ENCODE peak calls at places on chromosome 12, in six cellular contexts. M, E, V, D, U and Q are unnamed samples.

GRCh38 chr12:22275847-22276246 is 58.7 kb downstream of the ST8SIA1 start:
- DNase-seq in E (no peak), U (peak; percentile 58), D (peak; percentile 94), M (peak; percentile 48), V (no peak), Q (no peak)

GRCh38 chr12:47590771-47591368 is 115.0 kb downstream of the RPAP3 start:
- DNase-seq in D (no peak), V (no peak), M (peak; percentile 42), E (no peak), U (no peak), Q (no peak)

GRCh38 chr12:116384629-116385485 is 107.4 kb upstream of the MED13L start:
- DNase-seq in D (no peak), E (no peak), V (peak; percentile 81), U (no peak), M (no peak), Q (no peak)

GRCh38 chr12:53208435-53208834 is 1.4 kb upstream of the ITGB7 start:
- DNase-seq in U (no peak), V (no peak), E (no peak), D (no peak), M (peak; percentile 68), Q (no peak)

GRCh38 chr12:103807561-103808238 is 33.3 kb downstream of the NT5DC3 start:
- DNase-seq in V (no peak), D (no peak), M (no peak), E (no peak), U (no peak), Q (no peak)

GRCh38 chr12:84502907-84503787 is 409.5 kb downstream of the SLC6A15 start:
- DNase-seq in U (peak; percentile 18), E (no peak), V (peak; percentile 4), M (peak; percentile 77), D (no peak), Q (no peak)

GRCh38 chr12:107458990-107459389 is 226.6 kb upstream of the PWP1 start:
- DNase-seq in M (no peak), U (no peak), E (no peak), V (no peak), D (no peak), Q (no peak)

GRCh38 chr12:20601668-20602280 is 93.4 kb upstream of the SLCO1C1 start:
- DNase-seq in V (no peak), U (no peak), E (no peak), D (no peak), M (no peak), Q (no peak)

GRCh38 chr12:24823808-24824515 is 124.9 kb downstream of the BCAT1 start:
- DNase-seq in U (no peak), E (no peak), V (no peak), M (no peak), D (no peak), Q (no peak)

GRCh38 chr12:67698711-67699603 is 50.4 kb downstream of the DYRK2 start:
- DNase-seq in E (no peak), M (no peak), V (peak; percentile 58), U (no peak), D (no peak), Q (no peak)

GRCh38 chr12:122961551-122962329 is 4.5 kb downstream of the ABCB9 start:
- DNase-seq in M (no peak), U (no peak), D (no peak), V (no peak), E (no peak), Q (no peak)

DNA sequence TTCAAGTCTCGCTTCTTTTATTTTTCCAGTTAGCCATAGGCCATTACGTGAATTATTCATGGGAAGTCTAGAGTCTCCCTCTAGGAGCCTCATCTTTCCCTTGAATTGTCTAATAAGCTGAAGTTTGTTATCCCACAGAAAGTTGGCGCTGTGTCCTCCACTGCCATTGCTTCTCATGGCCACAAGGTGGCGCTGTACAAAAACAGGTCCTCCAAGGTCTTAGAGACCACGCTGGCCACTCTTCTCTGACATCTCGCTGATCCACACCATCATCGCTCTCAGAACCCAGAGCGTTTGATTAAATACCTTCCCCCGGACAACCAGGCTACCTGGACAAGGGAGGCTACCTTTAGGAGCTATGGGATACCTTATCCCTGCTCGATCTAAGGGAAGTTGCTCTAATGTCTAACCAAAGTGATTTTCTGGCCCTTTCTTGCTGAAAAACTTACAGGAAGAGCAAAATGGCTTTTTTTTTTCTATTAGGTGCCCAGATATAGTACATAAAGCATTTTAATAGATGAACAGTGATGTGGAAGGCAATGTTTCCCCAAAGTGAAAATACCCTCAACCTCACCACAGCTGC is 110.0 kb downstream of the CCDC60 start:
- DNase-seq in M (peak; percentile 82), E (no peak), D (no peak), V (peak; percentile 70), U (peak; percentile 30), Q (peak; percentile 39)
- TF ChIP-seq CTCF in M (peak; percentile 97), E (peak; percentile 87), D (peak; percentile 73), V (peak; percentile 94), U (peak; percentile 96), Q (peak; percentile 84)

DNA sequence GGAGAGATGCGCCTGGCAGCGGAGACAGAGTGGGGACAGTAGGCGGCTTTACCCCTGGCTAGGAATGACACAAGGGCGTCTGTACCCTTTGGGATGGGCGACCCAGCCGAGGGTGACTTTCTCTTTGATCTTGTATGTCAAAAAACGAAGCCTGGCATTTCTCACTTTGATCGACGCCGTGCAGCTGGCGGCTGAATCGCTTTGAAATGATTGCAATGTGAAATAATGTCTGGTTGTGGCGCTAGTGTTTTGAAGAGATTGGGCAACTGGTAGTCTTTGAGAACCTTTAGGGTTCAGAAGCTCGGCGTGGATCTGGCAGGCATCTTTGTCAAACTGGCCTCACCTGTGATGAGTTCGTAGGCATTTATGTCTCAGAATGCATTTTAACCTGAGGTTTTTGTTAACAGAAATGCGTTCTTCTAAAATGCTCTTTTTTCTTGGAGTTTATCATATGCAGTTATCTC is 992 bp downstream of the ATF1 start:
- DNase-seq in U (no peak), E (no peak), V (no peak), M (peak; percentile 55), D (peak; percentile 81), Q (peak; percentile 23)
- TF ChIP-seq CTCF in U (no peak), E (no peak), V (no peak), M (no peak), D (no peak), Q (no peak)

GRCh38 chr12:57368349-57369095 is 62.3 kb downstream of the R3HDM2 start:
- DNase-seq in E (no peak), U (no peak), D (no peak), V (no peak), M (no peak), Q (no peak)
- TF ChIP-seq CTCF in E (no peak), U (no peak), D (no peak), V (no peak), M (no peak), Q (no peak)

GRCh38 chr12:112091563-112091962 is 17.0 kb downstream of the NAA25 start:
- DNase-seq in D (no peak), E (no peak), U (no peak), M (no peak), V (no peak), Q (no peak)

GRCh38 chr12:112087851-112088250 is 20.7 kb downstream of the NAA25 start:
- DNase-seq in M (no peak), D (no peak), U (no peak), E (no peak), V (no peak), Q (no peak)

DNA sequence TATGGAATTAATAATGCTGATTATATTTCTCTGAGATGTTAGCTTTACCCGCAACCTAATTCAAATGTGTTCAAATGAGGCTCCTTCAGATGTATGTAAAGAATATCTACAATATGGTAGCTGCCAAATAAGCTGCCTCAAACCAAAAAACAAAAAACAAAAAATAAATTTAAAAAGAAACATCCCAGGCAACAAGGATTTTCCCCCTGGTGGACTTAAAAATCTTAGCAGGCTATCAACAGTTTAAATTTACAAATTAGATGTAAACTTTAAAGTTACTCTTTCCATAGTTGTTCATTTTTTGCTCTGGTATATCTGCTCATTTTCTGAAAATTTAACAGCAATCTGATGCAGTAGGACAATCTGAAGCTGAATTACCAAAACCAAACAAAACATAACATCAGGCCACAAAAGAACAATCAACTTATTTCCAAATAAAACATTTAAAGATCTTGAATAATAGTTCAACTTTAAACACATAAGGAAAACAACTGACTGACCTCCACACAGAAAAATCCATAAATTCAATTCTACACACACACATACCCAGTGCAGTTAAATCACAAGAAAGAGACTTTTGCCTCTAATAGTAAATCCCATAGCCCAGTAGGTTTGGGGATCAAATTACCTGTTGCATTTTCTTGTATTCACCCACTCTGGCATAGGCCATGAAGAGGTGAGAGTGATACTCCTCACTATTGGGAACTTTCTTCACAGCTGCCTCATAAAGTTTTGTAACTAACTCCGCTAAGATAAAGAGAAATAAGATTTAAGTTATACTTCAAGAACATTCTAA is 21.3 kb downstream of the NAA25 start:
- DNase-seq in M (no peak), E (no peak), D (no peak), V (no peak), U (no peak), Q (no peak)
- TF ChIP-seq CTCF in M (no peak), E (no peak), D (no peak), V (no peak), U (no peak), Q (peak; percentile 64)

GRCh38 chr12:118714051-118714460 is 267.3 kb upstream of the SRRM4 start:
- DNase-seq in V (peak; percentile 61), D (no peak), M (peak; percentile 55), U (no peak), E (no peak), Q (no peak)
- TF ChIP-seq CTCF in V (peak; percentile 51), D (no peak), M (peak; percentile 65), U (no peak), E (no peak), Q (peak; percentile 57)

GRCh38 chr12:109346920-109347319 is 780 bp upstream of the MYO1H start:
- DNase-seq in E (no peak), M (no peak), D (no peak), V (no peak), U (no peak), Q (no peak)
- TF ChIP-seq CTCF in E (no peak), M (no peak), D (no peak), V (no peak), U (no peak), Q (no peak)

DNA sequence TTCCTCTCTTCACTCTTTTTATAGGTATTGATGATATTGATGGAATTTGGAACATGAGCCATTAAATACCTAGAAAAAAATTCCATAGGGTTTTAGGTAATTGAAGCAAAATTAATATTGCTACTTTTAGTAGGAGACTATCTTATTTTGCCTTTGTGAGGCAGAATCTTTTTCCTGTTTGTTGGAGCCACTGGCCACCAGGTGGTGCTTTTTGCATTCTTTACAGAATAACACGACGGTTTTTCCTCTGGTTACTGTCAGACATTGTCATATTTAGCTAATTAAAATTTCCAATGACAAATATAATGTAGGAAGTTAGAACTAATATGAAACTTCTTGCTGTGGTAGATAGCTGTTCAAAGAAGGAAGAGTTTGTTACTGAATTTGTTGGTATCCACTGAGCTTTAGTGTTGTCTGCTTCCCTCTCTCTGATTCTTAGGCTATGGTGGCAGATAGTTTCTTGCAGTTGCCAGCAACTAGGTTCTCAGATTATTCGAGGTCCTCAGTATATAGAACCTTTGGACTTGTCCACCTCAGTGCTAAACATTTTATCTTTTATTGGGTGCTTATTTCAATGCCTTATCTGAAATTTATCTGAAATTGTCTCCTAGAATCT is 25.7 kb downstream of the RAB21 start:
- DNase-seq in U (peak; percentile 20), D (no peak), V (peak; percentile 42), E (no peak), M (peak; percentile 42), Q (no peak)
- TF ChIP-seq CTCF in U (peak; percentile 69), D (peak; percentile 46), V (peak; percentile 65), E (peak; percentile 45), M (peak; percentile 59), Q (peak; percentile 72)

GRCh38 chr12:613996-614726 is 49.1 kb downstream of the NINJ2 start:
- DNase-seq in V (peak; percentile 65), E (no peak), D (no peak), U (no peak), M (peak; percentile 42), Q (no peak)
- TF ChIP-seq CTCF in V (peak; percentile 73), E (no peak), D (peak; percentile 10), U (no peak), M (no peak), Q (no peak)

GRCh38 chr12:93242154-93242958 is 135.4 kb upstream of the NUDT4 start:
- DNase-seq in D (no peak), E (no peak), V (no peak), M (no peak), U (no peak), Q (no peak)
- TF ChIP-seq CTCF in D (no peak), E (no peak), V (no peak), M (no peak), U (no peak), Q (peak; percentile 19)